ENCODE peak calls at places on chromosomes 13 and 19, in six cellular contexts. T is psoas muscle, F is fibroblast of pulmonary artery, W is right lobe of liver, V is prostate gland, P is type B pancreatic cell. J is an unnamed sample.
A peak's percentile ranks its signal among the peaks of the same experiment; 100 is the strongest.

GRCh38 chr13:36959438-36960116 is 39.5 kb upstream of the SMAD9 start:
- DNase-seq in T (no peak), F (no peak), W (no peak), V (no peak), P (no peak), J (no peak)

GRCh38 chr13:91123456-91124127 is 223.9 kb upstream of the MIR17HG start:
- DNase-seq in T (no peak), F (peak; percentile 58), W (no peak), V (no peak), P (no peak), J (no peak)

GRCh38 chr19:18895828-18896341 is at the start of gene CERS1:
- DNase-seq in T (no peak), F (no peak), W (no peak), V (no peak), P (no peak), J (no peak)

GRCh38 chr19:29639086-29639485 is 26.2 kb upstream of the PLEKHF1 start:
- DNase-seq in T (no peak), F (no peak), W (no peak), V (no peak), P (no peak), J (no peak)

GRCh38 chr19:7333198-7334118 is 15.3 kb upstream of the ARHGEF18 start:
- DNase-seq in T (no peak), F (peak; percentile 77), W (peak; percentile 59), V (no peak), P (no peak), J (no peak)

GRCh38 chr19:18961767-18962423 is 20.9 kb upstream of the HOMER3 start:
- DNase-seq in T (no peak), F (no peak), W (no peak), V (no peak), P (no peak), J (no peak)

GRCh38 chr13:61094865-61095264 is 320.8 kb downstream of the PCDH20 start:
- DNase-seq in T (no peak), F (no peak), W (no peak), V (no peak), P (no peak), J (no peak)

GRCh38 chr13:31431722-31432137 is 232.0 kb downstream of the B3GLCT start:
- DNase-seq in T (peak; percentile 62), F (peak; percentile 63), W (peak; percentile 26), V (peak; percentile 9), P (no peak), J (no peak)

GRCh38 chr13:111403266-111403665 is 82.8 kb downstream of the TEX29 start:
- DNase-seq in T (no peak), F (no peak), W (no peak), V (no peak), P (no peak), J (no peak)

GRCh38 chr19:38044267-38045111 is 137.5 kb downstream of the SIPA1L3 start:
- DNase-seq in T (no peak), F (peak; percentile 42), W (no peak), V (no peak), P (no peak), J (no peak)

GRCh38 chr19:29176981-29177754 is 35.8 kb downstream of the UQCRFS1 start:
- DNase-seq in T (no peak), F (no peak), W (no peak), V (no peak), P (no peak), J (no peak)

GRCh38 chr19:55647732-55648656 is at the start of gene CCDC106:
- DNase-seq in T (peak; percentile 86), F (peak; percentile 76), W (peak; percentile 66), V (peak; percentile 44), P (no peak), J (no peak)

GRCh38 chr13:81929988-81930387 is 1589.1 kb upstream of the SPRY2 start:
- DNase-seq in T (no peak), F (peak; percentile 34), W (no peak), V (no peak), P (no peak), J (no peak)

GRCh38 chr13:80787604-80788003 is 446.7 kb upstream of the SPRY2 start:
- DNase-seq in T (no peak), F (peak; percentile 4), W (no peak), V (no peak), P (no peak), J (no peak)

GRCh38 chr19:19010551-19010950 is 22.8 kb downstream of the SUGP2 start:
- DNase-seq in T (no peak), F (no peak), W (no peak), V (no peak), P (no peak), J (no peak)

GRCh38 chr13:111904701-111905608 is 162.0 kb upstream of the SOX1 start:
- DNase-seq in T (no peak), F (no peak), W (no peak), V (no peak), P (peak; percentile 59), J (no peak)

GRCh38 chr13:110340812-110341444 is 33.8 kb downstream of the COL4A2 start:
- DNase-seq in T (peak; percentile 87), F (peak; percentile 95), W (peak; percentile 74), V (peak; percentile 37), P (no peak), J (no peak)

GRCh38 chr13:81540777-81541176 is 1199.9 kb upstream of the SPRY2 start:
- DNase-seq in T (no peak), F (no peak), W (no peak), V (no peak), P (no peak), J (no peak)

GRCh38 chr13:20828540-20829364 is 55.0 kb upstream of the EEF1AKMT1 start:
- DNase-seq in T (no peak), F (peak; percentile 72), W (no peak), V (no peak), P (no peak), J (peak; percentile 7)

GRCh38 chr19:28422791-28423650 is 789.9 kb downstream of the UQCRFS1 start:
- DNase-seq in T (no peak), F (no peak), W (no peak), V (no peak), P (no peak), J (no peak)

GRCh38 chr13:36412736-36413135 is 19.6 kb upstream of the CCNA1 start:
- DNase-seq in T (no peak), F (no peak), W (no peak), V (no peak), P (no peak), J (no peak)

GRCh38 chr13:75489502-75490263 is 7.7 kb upstream of the TBC1D4 start:
- DNase-seq in T (no peak), F (peak; percentile 81), W (peak; percentile 52), V (no peak), P (no peak), J (peak; percentile 45)

GRCh38 chr19:39146686-39147450 is 21.3 kb downstream of the PAK4 start:
- DNase-seq in T (no peak), F (no peak), W (no peak), V (no peak), P (no peak), J (no peak)

GRCh38 chr13:43805071-43805468 is 18.3 kb upstream of the ENOX1 start:
- DNase-seq in T (no peak), F (peak; percentile 73), W (no peak), V (peak; percentile 15), P (no peak), J (no peak)

GRCh38 chr19:16930753-16931152 is 42.0 kb downstream of the F2RL3 start:
- DNase-seq in T (no peak), F (no peak), W (no peak), V (no peak), P (no peak), J (no peak)

DNA sequence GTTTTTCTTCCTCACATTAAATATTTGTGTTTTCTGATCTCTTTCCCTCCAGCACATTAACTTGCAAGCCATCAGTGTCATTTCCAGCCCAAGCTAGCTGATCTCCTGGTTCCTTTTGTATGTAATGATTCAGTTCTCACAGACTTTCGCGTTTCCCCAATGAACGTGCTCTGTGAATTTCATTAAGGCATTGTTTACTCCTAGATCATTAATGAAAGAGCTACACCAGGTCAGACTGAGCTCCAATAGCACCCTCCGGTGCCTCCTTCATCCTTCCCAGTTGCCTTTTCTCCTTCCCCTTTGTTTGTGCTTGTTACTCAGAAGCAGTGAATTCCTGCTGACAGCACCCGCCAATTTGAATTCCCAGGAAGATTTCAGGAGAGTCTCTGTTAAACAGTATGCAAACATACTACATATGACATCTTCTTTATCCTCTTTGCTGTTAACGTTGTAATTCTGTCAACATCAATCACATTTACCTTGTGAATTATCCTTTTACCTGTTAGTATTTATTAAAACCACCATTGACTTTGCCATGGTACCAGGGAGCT is 3.1 kb downstream of the CBY2 start:
- DNase-seq in T (no peak), F (no peak), W (no peak), V (no peak), P (no peak), J (no peak)
- TF ChIP-seq CTCF in T (no peak), F (no peak), W (no peak), V (no peak), P (no peak), J (no peak)

GRCh38 chr19:10093295-10094186 is 7.4 kb downstream of the SHFL start:
- DNase-seq in T (no peak), F (no peak), W (no peak), V (no peak), P (no peak), J (no peak)
- TF ChIP-seq CTCF in T (no peak), F (no peak), W (no peak), V (no peak), P (no peak), J (no peak)

DNA sequence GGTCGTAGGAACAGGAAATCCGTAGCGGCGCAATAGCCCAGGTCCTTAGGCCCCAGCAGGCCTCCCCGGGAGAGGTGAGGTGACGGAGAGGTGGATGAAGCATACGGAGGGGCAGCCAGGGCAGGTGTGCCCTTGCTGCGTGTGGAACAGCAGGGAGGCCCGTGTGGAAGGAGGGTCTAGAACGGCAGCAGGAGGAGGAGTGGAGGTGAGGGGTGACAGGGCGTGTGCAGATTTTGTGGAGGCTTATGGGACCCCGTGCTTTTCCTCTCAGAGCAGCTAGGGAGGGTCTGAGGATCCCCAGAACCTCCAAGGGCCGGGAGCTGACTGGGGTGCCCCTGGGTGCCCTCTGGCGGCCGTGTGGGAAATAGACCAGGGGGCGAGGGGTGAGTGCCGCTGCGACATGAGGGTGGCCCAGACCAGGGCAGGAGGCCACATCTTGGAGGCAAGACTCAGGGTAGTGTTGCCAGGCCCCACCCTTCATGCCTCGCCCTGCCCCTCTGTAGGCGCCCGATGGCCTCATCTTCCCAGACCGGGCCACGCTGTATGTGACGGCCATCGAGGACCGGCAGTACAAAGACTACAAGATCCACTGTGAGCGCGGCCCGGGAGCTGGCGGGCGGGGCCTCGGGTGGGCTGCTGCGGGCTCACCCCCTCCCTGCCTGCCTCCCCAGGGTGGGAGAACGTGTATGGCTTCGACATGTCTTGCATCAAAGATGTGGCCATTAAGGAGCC is 5.0 kb upstream of the ADM5 start:
- DNase-seq in T (peak; percentile 41), F (no peak), W (no peak), V (no peak), P (peak; percentile 69), J (no peak)
- TF ChIP-seq CTCF in T (peak; percentile 25), F (peak; percentile 47), W (peak; percentile 29), V (no peak), P (peak; percentile 54), J (peak; percentile 47)

DNA sequence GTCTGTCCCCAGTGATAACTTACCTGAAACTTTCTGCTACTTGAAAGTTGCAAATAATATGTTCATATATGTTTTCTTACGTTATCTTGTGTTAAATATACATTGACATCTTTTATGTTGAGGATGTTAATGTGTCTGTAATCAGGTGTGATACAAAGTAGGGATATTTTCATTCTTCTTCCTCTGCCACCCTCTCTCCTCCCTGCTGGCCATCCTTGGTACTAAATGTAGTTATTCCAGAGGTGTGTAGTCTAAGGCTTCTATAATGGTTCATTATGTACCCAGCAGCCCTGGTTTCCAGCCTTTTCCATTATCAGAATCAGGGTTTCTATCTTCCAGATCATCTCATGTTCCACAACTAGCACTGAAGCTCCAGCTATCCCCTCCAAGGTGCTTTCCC is 606.7 kb upstream of the KLHL1 start:
- DNase-seq in T (no peak), F (no peak), W (no peak), V (no peak), P (no peak), J (no peak)
- TF ChIP-seq CTCF in T (no peak), F (no peak), W (no peak), V (no peak), P (peak; percentile 60), J (no peak)

GRCh38 chr13:64471916-64472315 is 2758.2 kb downstream of the PCDH9 start:
- DNase-seq in T (no peak), F (peak; percentile 73), W (no peak), V (no peak), P (no peak), J (no peak)
- TF ChIP-seq CTCF in T (peak; percentile 18), F (peak; percentile 56), W (peak; percentile 31), V (no peak), P (peak; percentile 63), J (peak; percentile 25)